ENCODE peak calls at places on chromosomes 3 and 15, in nine cellular contexts. I, P, H, G, A, C, N, J and R are unnamed samples.

GRCh38 chr3:48514431-48515227 is 10.7 kb upstream of the SHISA5 start:
- DNase-seq in I (no peak), P (no peak), H (no peak), G (no peak), A (no peak), C (no peak), N (no peak), J (no peak), R (no peak)

GRCh38 chr3:79367066-79367465 is 400.7 kb downstream of the ROBO1 start:
- DNase-seq in I (no peak), P (no peak), H (peak; percentile 69), G (no peak), A (no peak), C (no peak), N (no peak), J (no peak), R (no peak)

GRCh38 chr3:101859882-101860281 is 10.6 kb downstream of the NFKBIZ start:
- DNase-seq in I (no peak), P (no peak), H (no peak), G (no peak), A (no peak), C (no peak), N (no peak), J (no peak), R (no peak)

GRCh38 chr3:45313743-45314403 is 74.5 kb upstream of the LARS2 start:
- DNase-seq in I (no peak), P (no peak), H (no peak), G (no peak), A (no peak), C (no peak), N (no peak), J (no peak), R (no peak)

GRCh38 chr15:56371495-56372147 is 6.4 kb downstream of the TEX9 start:
- DNase-seq in I (no peak), P (no peak), H (peak; percentile 73), G (no peak), A (no peak), C (no peak), N (no peak), J (no peak), R (peak; percentile 81)

GRCh38 chr3:172002512-172003078 is 36.8 kb upstream of the FNDC3B start:
- DNase-seq in I (no peak), P (no peak), H (no peak), G (no peak), A (no peak), C (no peak), N (no peak), J (no peak), R (no peak)

GRCh38 chr3:139629033-139629432 is 48.7 kb downstream of the NMNAT3 start:
- DNase-seq in I (no peak), P (peak; percentile 10), H (peak; percentile 68), G (peak; percentile 18), A (no peak), C (peak; percentile 9), N (no peak), J (peak; percentile 59), R (peak; percentile 9)

GRCh38 chr3:67109651-67110204 is 111.6 kb downstream of the KBTBD8 start:
- DNase-seq in I (no peak), P (no peak), H (peak; percentile 33), G (peak; percentile 18), A (no peak), C (peak; percentile 17), N (peak; percentile 2), J (no peak), R (no peak)

GRCh38 chr15:78197632-78198031 is 36.7 kb downstream of the ACSBG1 start:
- DNase-seq in I (no peak), P (no peak), H (no peak), G (no peak), A (no peak), C (no peak), N (no peak), J (no peak), R (no peak)

GRCh38 chr3:112604536-112604935 is 36.4 kb downstream of the CCDC80 start:
- DNase-seq in I (no peak), P (no peak), H (no peak), G (no peak), A (no peak), C (no peak), N (peak; percentile 14), J (no peak), R (no peak)

DNA sequence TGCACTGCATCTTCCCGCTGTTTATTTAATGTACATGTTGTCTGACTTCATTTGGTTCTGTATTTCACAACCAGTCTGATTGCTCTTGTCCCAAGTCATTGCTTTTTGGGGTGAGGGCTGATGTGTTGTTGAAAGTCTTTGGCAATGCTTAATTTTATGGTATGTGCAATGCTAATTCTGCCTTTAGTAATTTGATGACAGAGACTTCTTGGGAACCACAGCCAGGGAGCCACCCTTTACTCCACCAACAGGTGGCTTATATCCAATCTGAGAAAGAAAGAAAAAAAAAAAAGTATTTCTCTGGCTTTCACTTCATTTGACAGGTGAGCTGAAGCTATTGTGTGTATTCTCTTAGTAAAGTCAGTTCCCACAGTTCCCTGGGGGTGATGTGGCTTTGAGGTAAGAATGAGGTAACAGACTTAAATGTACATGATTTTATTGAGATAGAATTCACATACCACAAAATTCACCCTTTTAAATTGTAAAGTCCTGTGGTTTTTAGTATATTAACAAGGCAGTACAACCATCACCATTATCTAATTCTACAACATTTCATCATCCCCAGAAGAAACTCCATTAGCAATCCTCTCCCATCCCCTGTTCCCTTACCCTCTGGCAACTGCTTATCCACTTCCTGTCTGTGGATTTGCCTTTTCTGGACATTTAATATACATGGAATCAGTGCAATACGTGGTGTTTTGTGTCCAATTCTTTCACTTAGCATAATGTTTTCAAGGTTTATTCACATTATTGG is 97.3 kb downstream of the SLCO3A1 start:
- DNase-seq in I (no peak), P (no peak), H (peak; percentile 88), G (no peak), A (no peak), C (no peak), N (peak; percentile 45), J (no peak), R (no peak)
- TF ChIP-seq CTCF in I (no peak), P (no peak), H (peak; percentile 47), G (no peak), A (no peak), C (no peak), N (peak; percentile 16), J (no peak), R (no peak)

DNA sequence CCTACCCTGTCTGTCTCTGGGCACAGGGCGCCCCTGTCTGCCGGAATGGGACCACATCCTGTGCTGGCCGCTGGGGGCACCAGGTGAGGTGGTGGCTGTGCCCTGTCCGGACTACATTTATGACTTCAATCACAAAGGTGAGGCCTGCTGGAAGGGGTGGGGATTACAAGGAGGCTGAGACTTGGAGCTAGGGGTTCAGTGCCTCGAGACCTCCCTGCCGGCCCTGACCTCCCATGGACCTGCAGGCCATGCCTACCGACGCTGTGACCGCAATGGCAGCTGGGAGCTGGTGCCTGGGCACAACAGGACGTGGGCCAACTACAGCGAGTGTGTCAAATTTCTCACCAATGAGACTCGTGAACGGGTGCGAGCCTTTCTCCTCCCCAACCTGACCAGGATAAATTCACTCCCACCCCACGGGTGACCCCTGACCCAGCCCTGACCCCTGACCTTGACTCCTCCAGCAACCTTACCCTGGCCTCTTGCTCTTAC is 20.4 kb downstream of the PTH1R start:
- DNase-seq in I (no peak), P (no peak), H (no peak), G (no peak), A (no peak), C (no peak), N (no peak), J (no peak), R (no peak)
- H3K27me3 ChIP-seq in I (no peaks in the 10 kb centered on the region), P (peaks cover 31% of the 10 kb centered on the region), H (no peaks in the 10 kb centered on the region), G (no peaks in the 10 kb centered on the region), A (no peaks in the 10 kb centered on the region), C (peaks cover 56% of the 10 kb centered on the region), N (no peaks in the 10 kb centered on the region), J (no peaks in the 10 kb centered on the region), R (no peaks in the 10 kb centered on the region)

DNA sequence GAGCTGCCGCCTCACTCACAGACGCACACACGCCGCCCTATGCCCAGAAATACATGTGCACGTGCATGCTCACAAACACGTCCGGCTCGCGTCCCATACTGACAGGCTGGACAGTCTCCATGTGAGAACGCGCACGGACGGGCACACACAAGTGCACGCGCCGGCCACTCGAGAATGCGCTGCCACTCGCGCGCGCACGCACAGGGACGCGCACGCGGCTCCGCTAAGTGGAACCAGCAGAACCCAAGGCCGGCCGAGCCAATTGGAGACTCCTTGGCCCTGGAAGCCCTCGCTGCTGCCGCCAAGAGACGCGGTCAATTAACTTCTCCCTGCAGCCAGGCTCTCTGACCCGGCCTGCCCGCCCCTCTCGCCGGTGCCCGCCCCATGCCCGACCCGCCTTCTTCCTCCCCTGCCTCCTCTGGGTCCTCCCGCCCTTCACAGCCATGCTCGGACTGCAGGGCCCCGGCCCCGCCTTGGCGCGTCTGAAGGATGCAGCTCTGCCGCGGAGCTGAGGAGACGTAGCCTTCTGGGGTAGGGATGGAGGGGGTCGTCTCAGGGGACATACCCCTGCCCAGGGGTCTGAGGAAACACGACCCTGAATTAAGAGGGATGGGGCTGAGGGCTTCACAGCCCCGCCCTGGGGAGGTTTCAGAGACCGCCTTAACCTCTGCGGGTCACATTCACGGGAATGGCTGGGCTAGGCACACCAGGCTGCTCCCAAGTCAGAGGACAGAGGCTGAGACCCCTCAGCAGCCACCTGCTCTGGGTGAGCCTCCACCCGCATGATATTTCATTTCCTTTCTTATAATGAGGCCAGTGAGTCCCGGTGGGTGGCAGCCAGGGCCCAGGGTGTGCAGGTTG is 15.0 kb downstream of the PTH1R start:
- DNase-seq in I (peak; percentile 77), P (peak; percentile 60), H (peak; percentile 53), G (peak; percentile 24), A (peak; percentile 71), C (peak; percentile 24), N (peak; percentile 93), J (peak; percentile 89), R (no peak)
- H3K4me3 ChIP-seq in I (peak overlapping the region; percentile 26), P (peak overlapping the region; percentile 15), H (peak overlapping the region; percentile 28), G (peak overlapping the region; percentile 48), A (peak overlapping the region; percentile 70), C (no peak overlapping the region), N (peak overlapping the region; percentile 38), J (peak overlapping the region; percentile 54), R (no peak overlapping the region)

GRCh38 chr3:17473761-17474160 is 268.7 kb downstream of the TBC1D5 start:
- DNase-seq in I (no peak), P (no peak), H (no peak), G (no peak), A (no peak), C (no peak), N (peak; percentile 27), J (no peak), R (no peak)
- TF ChIP-seq CTCF in I (no peak), P (no peak), H (peak; percentile 32), G (peak; percentile 34), A (peak; percentile 28), C (no peak), N (peak; percentile 62), J (no peak), R (no peak)

GRCh38 chr3:52839892-52840545 is 5.2 kb upstream of the MUSTN1 start:
- DNase-seq in I (no peak), P (no peak), H (no peak), G (no peak), A (no peak), C (no peak), N (no peak), J (no peak), R (no peak)
- H3K27me3 ChIP-seq in I (no peaks in the 10 kb centered on the region), P (no peaks in the 10 kb centered on the region), H (no peaks in the 10 kb centered on the region), G (no peaks in the 10 kb centered on the region), A (no peaks in the 10 kb centered on the region), C (no peaks in the 10 kb centered on the region), N (no peaks in the 10 kb centered on the region), J (no peaks in the 10 kb centered on the region), R (no peaks in the 10 kb centered on the region)